ENCODE peak calls at places on chromosome 7, in eight cellular contexts. C is right lobe of liver, F is HTR-8/SVneo, N is T-cell, V is HCT116, S is hippocampal formation, O is fibroblast of lung, Y is GM13976. Q is an unnamed sample.

GRCh38 chr7:121960678-121961461 is 87.9 kb downstream of the PTPRZ1 start:
- DNase-seq in N (no peak), F (peak; percentile 21), S (no peak), V (peak; percentile 57), Y (no peak), C (no peak), O (peak; percentile 37), Q (no peak)

GRCh38 chr7:156639426-156640256 is 933 bp upstream of the RNF32 start:
- DNase-seq in N (peak; percentile 2), Y (no peak), F (no peak), C (no peak), S (no peak), O (peak; percentile 8), V (no peak), Q (no peak)

GRCh38 chr7:135755351-135755753 is 6.7 kb upstream of the FAM180A start:
- DNase-seq in O (no peak), S (no peak), C (no peak), F (no peak), Y (no peak), N (no peak), V (no peak), Q (no peak)

GRCh38 chr7:42831051-42831952 is 80.6 kb downstream of the C7orf25 start:
- DNase-seq in O (peak; percentile 85), Y (no peak), N (no peak), S (peak; percentile 42), C (peak; percentile 21), F (peak; percentile 22), V (peak; percentile 7), Q (no peak)

GRCh38 chr7:151570366-151570915 is 50.7 kb upstream of the RHEB start:
- DNase-seq in Y (no peak), S (no peak), V (peak; percentile 12), N (no peak), F (no peak), C (no peak), O (peak; percentile 69), Q (no peak)

GRCh38 chr7:86950360-86950759 is 109.1 kb downstream of the ELAPOR2 start:
- DNase-seq in Y (peak; percentile 12), V (no peak), F (no peak), O (no peak), N (no peak), S (no peak), C (no peak), Q (no peak)

GRCh38 chr7:43501881-43502280 is 81.0 kb upstream of the STK17A start:
- DNase-seq in N (no peak), S (no peak), O (peak; percentile 47), Y (no peak), V (no peak), F (no peak), C (no peak), Q (no peak)

GRCh38 chr7:30478349-30479228 is at the start of gene NOD1:
- DNase-seq in F (peak; percentile 73), S (peak; percentile 54), N (peak; percentile 58), C (peak; percentile 90), O (peak; percentile 77), V (peak; percentile 44), Y (peak; percentile 90), Q (no peak)

GRCh38 chr7:73597978-73598782 is 19.8 kb upstream of the TBL2 start:
- DNase-seq in Y (no peak), O (no peak), F (no peak), N (no peak), C (no peak), V (no peak), S (no peak), Q (no peak)

GRCh38 chr7:105429746-105430612 is 41.3 kb upstream of the SRPK2 start:
- DNase-seq in S (no peak), Y (peak; percentile 55), F (peak; percentile 41), N (peak; percentile 65), V (peak; percentile 34), O (peak; percentile 57), C (no peak), Q (no peak)

GRCh38 chr7:106125417-106125816 is 13.3 kb upstream of the SYPL1 start:
- DNase-seq in C (no peak), N (no peak), O (peak; percentile 43), F (no peak), V (no peak), Y (no peak), S (no peak), Q (no peak)

GRCh38 chr7:83739527-83739926 is 90.6 kb upstream of the SEMA3E start:
- DNase-seq in N (no peak), O (no peak), C (no peak), F (no peak), V (no peak), S (no peak), Y (no peak), Q (no peak)

GRCh38 chr7:130296221-130296951 is 3.4 kb downstream of the CPA4 start:
- DNase-seq in N (no peak), V (no peak), F (no peak), Y (no peak), S (no peak), O (no peak), C (no peak), Q (no peak)

GRCh38 chr7:148142660-148143248 is 447.8 kb upstream of the C7orf33 start:
- DNase-seq in Y (peak; percentile 28), N (no peak), V (peak; percentile 21), C (no peak), F (no peak), S (peak; percentile 11), O (peak; percentile 37), Q (no peak)

GRCh38 chr7:90469554-90469953 is at the start of gene PTTG1IP2:
- DNase-seq in S (no peak), F (no peak), V (no peak), C (no peak), N (no peak), Y (no peak), O (no peak), Q (no peak)

GRCh38 chr7:157567666-157568065 is 230.9 kb downstream of the DNAJB6 start:
- DNase-seq in N (no peak), V (no peak), S (no peak), Y (no peak), C (no peak), F (no peak), O (no peak), Q (no peak)

GRCh38 chr7:74401137-74401859 is 52.4 kb upstream of the GTF2IRD1 start:
- DNase-seq in C (peak; percentile 63), Y (peak; percentile 86), S (peak; percentile 46), O (peak; percentile 52), N (peak; percentile 65), V (peak; percentile 28), F (peak; percentile 62), Q (peak; percentile 17)

GRCh38 chr7:98808751-98809460 is 60.9 kb downstream of the TMEM130 start:
- DNase-seq in S (no peak), C (no peak), V (no peak), O (no peak), Y (no peak), N (no peak), F (no peak), Q (no peak)

GRCh38 chr7:2116086-2116810 is 116.5 kb downstream of the MAD1L1 start:
- DNase-seq in S (no peak), V (peak; percentile 75), C (no peak), N (no peak), O (peak; percentile 47), F (no peak), Y (no peak), Q (no peak)

GRCh38 chr7:91288208-91288824 is 24.1 kb downstream of the FZD1 start:
- DNase-seq in F (no peak), Y (peak; percentile 13), V (peak; percentile 27), N (no peak), O (no peak), S (peak; percentile 45), C (peak; percentile 56), Q (no peak)

GRCh38 chr7:95904099-95904498 is 131.7 kb downstream of the DYNC1I1 start:
- DNase-seq in C (no peak), O (no peak), F (no peak), S (no peak), V (no peak), N (no peak), Y (no peak), Q (no peak)

GRCh38 chr7:80654887-80655340 is 16.5 kb downstream of the CD36 start:
- DNase-seq in Y (no peak), S (no peak), F (no peak), O (no peak), V (no peak), N (no peak), C (no peak), Q (no peak)

GRCh38 chr7:157615852-157616251 is 279.0 kb downstream of the DNAJB6 start:
- DNase-seq in S (no peak), F (no peak), Y (no peak), C (no peak), V (no peak), N (no peak), O (no peak), Q (no peak)

GRCh38 chr7:83036721-83037380 is 125.8 kb downstream of the PCLO start:
- DNase-seq in C (no peak), F (no peak), S (no peak), N (no peak), O (no peak), V (no peak), Y (no peak), Q (no peak)

GRCh38 chr7:146067880-146068279 is 48.7 kb upstream of the CNTNAP2 start:
- DNase-seq in C (no peak), V (no peak), O (no peak), N (no peak), F (no peak), Y (no peak), S (no peak), Q (no peak)

GRCh38 chr7:74092321-74092963 is 8.8 kb downstream of the LIMK1 start:
- DNase-seq in N (no peak), V (no peak), C (peak; percentile 52), Y (peak; percentile 70), S (no peak), O (no peak), F (no peak), Q (no peak)

GRCh38 chr7:37218956-37219355 is 229.7 kb downstream of the ELMO1 start:
- DNase-seq in O (no peak), N (no peak), C (no peak), V (no peak), S (no peak), F (no peak), Y (no peak), Q (no peak)

GRCh38 chr7:114789942-114790341 is 132.0 kb upstream of the MDFIC start:
- DNase-seq in V (no peak), S (no peak), F (no peak), Y (no peak), N (no peak), O (peak; percentile 82), C (no peak), Q (no peak)

GRCh38 chr7:31398815-31399214 is 58.3 kb upstream of the NEUROD6 start:
- DNase-seq in N (no peak), S (no peak), V (no peak), F (no peak), C (no peak), O (no peak), Y (no peak), Q (no peak)

GRCh38 chr7:101635484-101635883 is 6.4 kb upstream of the MYL10 start:
- DNase-seq in S (no peak), N (no peak), F (no peak), C (no peak), Y (no peak), V (no peak), O (no peak), Q (no peak)

GRCh38 chr7:2523941-2524807 is 4.6 kb downstream of the LFNG start:
- DNase-seq in V (peak; percentile 84), O (no peak), N (no peak), S (peak; percentile 87), C (peak; percentile 84), Y (no peak), F (peak; percentile 83), Q (peak; percentile 94)